ENCODE peak calls at places on chromosomes 4 and X, in four cellular contexts. B, R, P and W are unnamed samples.

GRCh38 chr4:56772134-56772533 is 49.4 kb downstream of the SPINK2 start:
- DNase-seq in B (peak), R (no peak), P (no peak), W (no peak)

GRCh38 chr4:2942037-2942531 is 21.1 kb downstream of the NOP14 start:
- DNase-seq in B (no peak), R (no peak), P (no peak), W (no peak)

GRCh38 chrX:70720721-70721120 is 187.8 kb downstream of the TEX11 start:
- DNase-seq in B (no peak), R (no peak), P (no peak), W (no peak)

GRCh38 chr4:149113804-149114430 is 671.7 kb upstream of the NR3C2 start:
- DNase-seq in B (peak), R (no peak), P (no peak), W (no peak)

GRCh38 chr4:48016141-48017107 is at the start of the genes CNGA1 and NIPAL1:
- DNase-seq in B (peak), R (peak), P (peak), W (peak)

GRCh38 chrX:110021180-110022022 is 18.5 kb downstream of the TMEM164 start:
- DNase-seq in B (peak), R (no peak), P (no peak), W (no peak)

GRCh38 chrX:15334561-15334960 is 762 bp downstream of the PIGA start:
- DNase-seq in B (peak), R (no peak), P (no peak), W (peak)

GRCh38 chr4:174999407-174999806 is 81.2 kb downstream of the ADAM29 start:
- DNase-seq in B (no peak), R (no peak), P (no peak), W (no peak)

GRCh38 chr4:170247585-170247984 is 157.8 kb upstream of the AADAT start:
- DNase-seq in B (no peak), R (no peak), P (no peak), W (no peak)

GRCh38 chr4:165177725-165178666 is 29.4 kb upstream of the KLHL2 start:
- DNase-seq in B (no peak), R (no peak), P (no peak), W (no peak)

GRCh38 chr4:184763150-184763780 is 29.4 kb upstream of the CENPU start:
- DNase-seq in B (peak), R (no peak), P (no peak), W (no peak)

GRCh38 chrX:115362334-115363095 is 73.0 kb downstream of the LUZP4 start:
- DNase-seq in B (peak), R (no peak), P (no peak), W (peak)

GRCh38 chr4:41154814-41155177 is 59.5 kb downstream of the APBB2 start:
- DNase-seq in B (no peak), R (no peak), P (no peak), W (no peak)

GRCh38 chr4:126583509-126583908 is 1049.2 kb upstream of the INTU start:
- DNase-seq in B (peak), R (no peak), P (peak), W (peak)

GRCh38 chrX:107507744-107508117 is 58.3 kb downstream of the FRMPD3 start:
- DNase-seq in B (no peak), R (no peak), P (no peak), W (no peak)
- H4K5ac ChIP-seq in B (no peak), R (no peak), P (no peak), W (no peak)

DNA sequence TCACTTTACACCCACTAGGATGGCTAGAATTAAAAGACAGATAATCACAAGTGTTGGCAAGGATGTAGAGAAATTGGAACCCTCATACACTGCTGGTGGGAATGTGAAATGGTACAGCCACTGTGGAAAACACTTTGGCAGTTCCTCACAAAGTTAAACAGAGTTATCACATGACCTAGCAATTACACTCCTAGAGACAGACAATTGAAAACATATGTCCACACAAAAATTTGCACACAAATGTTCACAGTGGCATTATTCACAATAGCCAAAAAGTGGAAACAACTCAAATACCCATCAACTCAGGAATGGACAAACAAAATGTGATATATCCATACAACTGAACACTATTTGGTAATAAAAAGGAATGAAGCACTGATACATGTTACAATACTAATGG is 5.7 kb downstream of the ZNF280C start:
- DNase-seq in B (peak), R (no peak), P (no peak), W (no peak)
- H4K5ac ChIP-seq in B (no peak), R (no peak), P (no peak), W (no peak)

GRCh38 chrX:94854251-94854650 is 1180.2 kb downstream of the FAM133A start:
- DNase-seq in B (no peak), R (no peak), P (no peak), W (peak)
- H4K5ac ChIP-seq in B (no peak), R (no peak), P (no peak), W (no peak)

DNA sequence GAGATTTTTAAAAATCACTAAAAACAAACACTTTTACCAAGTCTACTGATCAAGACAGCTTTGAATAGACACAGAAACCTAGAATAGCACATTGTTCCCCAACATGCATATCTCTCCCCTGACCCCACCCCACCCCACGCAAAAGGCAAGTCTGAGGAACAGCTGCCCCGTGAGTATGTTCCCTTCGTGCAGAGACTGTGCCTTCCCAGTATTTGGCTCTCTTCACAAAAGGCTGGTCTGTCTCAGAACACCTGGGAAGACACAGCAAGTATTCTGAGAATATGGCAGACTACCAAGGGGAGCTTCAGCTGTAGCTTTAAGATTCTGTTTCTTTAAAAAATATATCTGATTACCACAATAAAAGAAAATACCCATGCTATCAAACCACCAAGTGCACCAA is 134.0 kb downstream of the SH3KBP1 start:
- DNase-seq in B (no peak), R (no peak), P (no peak), W (no peak)
- H4K5ac ChIP-seq in B (no peak), R (no peak), P (no peak), W (no peak)

GRCh38 chrX:140866446-140866845 is 135.9 kb upstream of the SPANXB1 start:
- DNase-seq in B (no peak), R (no peak), P (no peak), W (no peak)

DNA sequence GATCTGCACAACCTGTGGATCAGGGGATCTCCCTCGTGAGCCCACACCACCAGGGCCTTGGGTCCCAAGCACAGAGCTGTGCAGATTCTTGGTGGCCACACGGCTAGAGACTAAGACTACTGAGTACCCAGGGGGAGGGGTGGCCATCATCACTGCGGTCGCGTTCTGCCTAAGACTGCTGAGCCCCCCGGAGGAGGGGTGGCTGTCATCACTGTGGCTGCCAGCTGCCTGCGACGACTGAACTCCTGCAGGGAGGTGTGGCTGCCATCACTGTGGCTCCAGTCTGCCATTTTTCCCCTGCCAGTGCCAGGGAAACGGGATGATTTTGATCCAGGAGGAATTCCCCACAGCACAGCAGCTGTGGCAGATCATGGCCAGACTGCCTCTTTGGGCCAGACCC is 141.7 kb upstream of the SPANXB1 start:
- DNase-seq in B (no peak), R (no peak), P (no peak), W (no peak)
- H4K5ac ChIP-seq in B (no peak), R (no peak), P (no peak), W (no peak)

GRCh38 chr4:98482503-98482846 is 175.9 kb downstream of the TSPAN5 start:
- DNase-seq in B (no peak), R (no peak), P (no peak), W (no peak)

GRCh38 chr4:98484031-98484430 is 174.4 kb downstream of the TSPAN5 start:
- DNase-seq in B (no peak), R (no peak), P (no peak), W (no peak)

GRCh38 chr4:98482847-98483806 is 175.3 kb downstream of the TSPAN5 start:
- DNase-seq in B (peak), R (no peak), P (no peak), W (no peak)

GRCh38 chr4:98481167-98481566 is 177.2 kb downstream of the TSPAN5 start:
- DNase-seq in B (no peak), R (no peak), P (no peak), W (no peak)

DNA sequence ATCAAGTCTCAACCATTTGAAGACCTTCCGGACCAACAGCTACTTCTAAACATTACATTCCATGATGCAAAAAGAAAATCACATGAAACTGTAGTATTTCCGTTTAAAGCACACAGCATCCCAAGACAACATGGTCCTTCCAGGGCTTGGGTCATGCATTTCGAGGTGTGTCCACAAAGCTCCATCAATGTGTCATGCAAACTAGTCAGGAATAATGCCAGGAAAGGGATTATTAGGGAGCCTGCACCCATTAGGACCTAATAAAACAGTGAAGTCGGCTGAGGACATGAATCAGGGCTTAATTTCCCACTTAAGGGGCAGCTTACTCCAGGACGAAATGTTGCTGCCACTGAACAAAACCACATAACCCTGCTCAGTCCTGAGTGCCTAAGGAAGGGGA is 177.9 kb downstream of the TSPAN5 start:
- DNase-seq in B (no peak), R (no peak), P (no peak), W (no peak)
- H4K5ac ChIP-seq in B (peak), R (no peak), P (no peak), W (no peak)

DNA sequence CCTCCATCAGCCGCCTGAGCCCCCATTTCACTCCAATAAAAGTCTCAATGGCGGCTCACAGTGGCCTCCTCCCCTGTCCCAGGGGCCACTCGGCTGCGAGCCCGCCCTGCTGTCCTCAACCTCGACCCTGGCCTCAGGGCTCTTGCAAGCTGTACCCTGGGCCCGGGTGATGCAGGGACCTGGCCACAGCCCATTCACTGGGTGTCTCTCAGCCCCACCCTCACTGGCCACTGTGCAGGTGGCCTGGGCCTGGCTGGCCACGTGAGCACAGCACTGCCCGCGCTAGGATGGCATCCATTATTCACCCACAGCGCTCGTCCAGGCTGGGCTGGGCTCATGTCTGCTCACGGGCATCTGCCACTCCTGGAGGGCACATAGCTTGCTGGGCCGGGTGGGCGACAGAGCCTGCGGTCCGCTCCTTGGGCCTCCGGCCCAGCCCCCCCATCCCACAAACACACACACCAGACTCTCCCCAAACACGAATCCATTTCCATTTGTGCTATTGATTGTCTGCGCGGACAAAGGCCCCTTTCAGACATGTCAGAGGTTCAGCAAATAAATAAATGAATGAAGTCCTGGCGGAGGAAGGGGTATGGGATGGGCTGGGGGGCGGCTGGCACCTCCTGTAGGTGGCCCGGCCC is 16.5 kb upstream of the FGFR3 start:
- DNase-seq in B (no peak), R (no peak), P (no peak), W (no peak)
- H4K5ac ChIP-seq in B (no peak), R (no peak), P (no peak), W (no peak)

DNA sequence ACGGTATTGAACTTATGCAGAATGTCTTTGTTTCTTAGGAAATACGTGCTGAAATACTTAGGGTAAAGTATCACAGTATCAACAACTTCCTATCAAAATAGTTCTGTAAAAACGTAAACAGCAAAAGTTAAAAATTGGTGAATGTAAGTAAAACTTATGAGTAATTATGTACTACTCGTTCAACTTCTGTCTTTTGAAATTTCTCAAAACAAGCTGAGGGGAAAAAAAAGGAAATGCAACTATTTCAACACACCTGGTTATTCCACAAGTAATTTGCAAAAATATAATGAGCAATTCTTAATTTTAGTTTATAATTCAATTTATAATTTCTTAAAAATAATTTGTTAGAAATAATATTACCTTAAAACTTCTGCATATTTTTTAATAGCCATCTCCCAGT is 8.3 kb downstream of the PPID start:
- DNase-seq in B (no peak), R (no peak), P (no peak), W (no peak)
- H4K5ac ChIP-seq in B (no peak), R (no peak), P (no peak), W (no peak)

GRCh38 chr4:158870282-158871049 is 101.6 kb downstream of the FNIP2 start:
- DNase-seq in B (no peak), R (peak), P (peak), W (peak)
- H4K5ac ChIP-seq in B (no peak), R (no peak), P (no peak), W (no peak)